ENCODE peak calls at places on chromosomes 12 and 14, in ten cellular contexts. X is Peyer's patch, G is body of pancreas, N is upper lobe of right lung, L is DND-41, Q is tibial artery, C is brain microvascular endothelial cell, I is adrenal gland, R is lower lobe of right lung, H is hepatocyte. S is an unnamed sample. For H3K27me3, the result is how much of the 10 kb centered on the place peaks cover.

GRCh38 chr12:83092101-83092500 is 405.4 kb downstream of the TMTC2 start:
- DNase-seq in X (no peak), G (no peak), N (no peak), L (no peak), Q (no peak), C (no peak), I (no peak), R (no peak), H (no peak), S (no peak)

GRCh38 chr12:116455540-116456306 is 103.5 kb upstream of the MAP1LC3B2 start:
- DNase-seq in X (peak), G (peak), N (no peak), L (no peak), Q (peak), C (peak), I (peak), R (no peak), H (peak), S (no peak)

GRCh38 chr12:10030446-10030845 is at the start of gene CLEC9A:
- DNase-seq in X (no peak), G (no peak), N (no peak), L (no peak), Q (no peak), C (no peak), I (no peak), R (no peak), H (no peak), S (no peak)

GRCh38 chr14:64234877-64235651 is 59.1 kb downstream of the ESR2 start:
- DNase-seq in X (peak), G (no peak), N (no peak), L (no peak), Q (no peak), C (peak), I (peak), R (no peak), H (no peak), S (peak)

GRCh38 chr12:122871851-122872785 is 23.8 kb downstream of the VPS37B start:
- DNase-seq in X (peak), G (no peak), N (no peak), L (no peak), Q (peak), C (peak), I (peak), R (peak), H (peak), S (no peak)

GRCh38 chr12:12839003-12839395 is 25.9 kb downstream of the DDX47 start:
- DNase-seq in X (no peak), G (no peak), N (no peak), L (no peak), Q (no peak), C (no peak), I (no peak), R (no peak), H (no peak), S (no peak)

GRCh38 chr14:100376751-100377171 is 53.6 kb downstream of the SLC25A47 start:
- DNase-seq in X (no peak), G (no peak), N (no peak), L (no peak), Q (no peak), C (no peak), I (no peak), R (no peak), H (peak), S (no peak)

GRCh38 chr12:22668441-22668840 is 43.5 kb downstream of the ETNK1 start:
- DNase-seq in X (no peak), G (no peak), N (no peak), L (no peak), Q (no peak), C (no peak), I (no peak), R (peak), H (no peak), S (no peak)

GRCh38 chr14:31944256-31945073 is 132.6 kb upstream of the ARHGAP5 start:
- DNase-seq in X (peak), G (no peak), N (no peak), L (no peak), Q (no peak), C (no peak), I (no peak), R (no peak), H (peak), S (peak)

GRCh38 chr12:1796515-1797010 is 23.8 kb upstream of the LRTM2 start:
- DNase-seq in X (peak), G (peak), N (peak), L (no peak), Q (peak), C (no peak), I (peak), R (peak), H (no peak), S (no peak)

GRCh38 chr14:36666416-36667206 is 5.0 kb downstream of the PAX9 start:
- DNase-seq in X (no peak), G (no peak), N (no peak), L (no peak), Q (no peak), C (no peak), I (no peak), R (no peak), H (no peak), S (no peak)

GRCh38 chr14:36662543-36663403 is 1.1 kb downstream of the PAX9 start:
- DNase-seq in X (no peak), G (no peak), N (no peak), L (no peak), Q (peak), C (no peak), I (no peak), R (no peak), H (no peak), S (no peak)

GRCh38 chr14:36663404-36664321 is 2.0 kb downstream of the PAX9 start:
- DNase-seq in X (no peak), G (no peak), N (no peak), L (no peak), Q (no peak), C (no peak), I (no peak), R (no peak), H (no peak), S (no peak)

GRCh38 chr14:36665887-36666415 is 4.3 kb downstream of the PAX9 start:
- DNase-seq in X (no peak), G (no peak), N (no peak), L (no peak), Q (no peak), C (no peak), I (no peak), R (no peak), H (no peak), S (no peak)

GRCh38 chr14:36664322-36665193 is 2.9 kb downstream of the PAX9 start:
- DNase-seq in X (no peak), G (no peak), N (no peak), L (no peak), Q (no peak), C (no peak), I (no peak), R (no peak), H (no peak), S (no peak)
- H3K4me3 ChIP-seq in X (no peak), G (no peak), N (peak), L (no peak), Q (peak), C (no peak), I (no peak), R (peak), H (no peak), S (no peak)

GRCh38 chr12:57726884-57727757 is 11.4 kb downstream of the AGAP2 start:
- DNase-seq in X (no peak), G (peak), N (peak), L (no peak), Q (no peak), C (no peak), I (peak), R (peak), H (peak), S (no peak)
- H3K27me3 ChIP-seq in X (under half), G (under half), N (under half), L (under half), Q (under half), C (under half), I (under half), R (under half), H (half or more), S (under half)

GRCh38 chr12:66942741-66943465 is 264.0 kb upstream of the GRIP1 start:
- DNase-seq in X (no peak), G (no peak), N (no peak), L (no peak), Q (no peak), C (no peak), I (no peak), R (no peak), H (no peak), S (no peak)
- TF ChIP-seq CTCF in X (no peak), G (no peak), N (no peak), L (no peak), Q (no peak), C (peak), I (no peak), R (no peak), H (no peak), S (no peak)

GRCh38 chr12:46432325-46432724 is 59.8 kb upstream of the SLC38A2 start:
- DNase-seq in X (no peak), G (no peak), N (no peak), L (no peak), Q (no peak), C (no peak), I (no peak), R (no peak), H (no peak), S (no peak)
- H3K4me3 ChIP-seq in X (no peak), G (no peak), N (no peak), L (no peak), Q (no peak), C (no peak), I (no peak), R (no peak), H (no peak), S (no peak)

DNA sequence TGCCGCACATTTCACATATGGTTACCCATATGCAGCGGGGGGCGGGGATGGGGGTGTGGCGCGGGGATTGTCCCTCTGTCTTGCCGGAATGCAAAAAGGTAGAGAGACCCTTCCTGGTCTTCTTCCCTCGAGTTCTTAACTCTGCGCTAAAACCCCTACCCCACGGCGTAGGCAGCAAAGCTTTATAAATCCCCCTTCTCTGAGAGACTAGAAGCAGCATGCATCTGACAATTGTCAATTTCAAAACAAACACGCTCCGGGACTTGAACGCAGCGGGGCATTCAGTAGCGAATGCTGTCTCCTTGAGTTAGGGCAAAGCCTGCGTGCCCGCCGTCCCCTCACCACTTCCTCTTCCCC is 1.8 kb downstream of the PRMT8 start:
- DNase-seq in X (no peak), G (no peak), N (no peak), L (no peak), Q (no peak), C (no peak), I (no peak), R (no peak), H (no peak), S (no peak)
- H3K27me3 ChIP-seq in X (under half), G (under half), N (half or more), L (under half), Q (under half), C (half or more), I (half or more), R (half or more), H (half or more), S (under half)

GRCh38 chr12:46149905-46150304 is 118.9 kb downstream of the SLC38A1 start:
- DNase-seq in X (no peak), G (no peak), N (no peak), L (no peak), Q (no peak), C (no peak), I (no peak), R (no peak), H (no peak), S (no peak)

GRCh38 chr12:46150735-46151134 is 118.1 kb downstream of the SLC38A1 start:
- DNase-seq in X (no peak), G (no peak), N (no peak), L (no peak), Q (no peak), C (no peak), I (no peak), R (no peak), H (no peak), S (no peak)

GRCh38 chr12:46154221-46154975 is 114.4 kb downstream of the SLC38A1 start:
- DNase-seq in X (no peak), G (no peak), N (no peak), L (no peak), Q (no peak), C (peak), I (no peak), R (no peak), H (peak), S (no peak)

GRCh38 chr12:46152456-46152855 is 116.4 kb downstream of the SLC38A1 start:
- DNase-seq in X (no peak), G (no peak), N (no peak), L (no peak), Q (no peak), C (no peak), I (no peak), R (no peak), H (no peak), S (no peak)

GRCh38 chr12:46153267-46153872 is 115.5 kb downstream of the SLC38A1 start:
- DNase-seq in X (no peak), G (no peak), N (no peak), L (no peak), Q (no peak), C (no peak), I (no peak), R (no peak), H (peak), S (no peak)
- TF ChIP-seq CTCF in X (peak), G (peak), N (peak), L (peak), Q (peak), C (peak), I (peak), R (peak), H (peak), S (peak)

GRCh38 chr12:54004063-54004840 is 4.3 kb downstream of the HOXC9 start:
- DNase-seq in X (no peak), G (no peak), N (no peak), L (no peak), Q (no peak), C (no peak), I (no peak), R (no peak), H (no peak), S (no peak)
- H3K4me3 ChIP-seq in X (no peak), G (no peak), N (no peak), L (no peak), Q (peak), C (no peak), I (no peak), R (no peak), H (no peak), S (no peak)

GRCh38 chr14:60505448-60505847 is 3.5 kb upstream of the SIX6 start:
- DNase-seq in X (no peak), G (no peak), N (no peak), L (no peak), Q (no peak), C (no peak), I (no peak), R (no peak), H (no peak), S (no peak)
- H3K27me3 ChIP-seq in X (under half), G (under half), N (half or more), L (under half), Q (under half), C (half or more), I (half or more), R (half or more), H (half or more), S (under half)

GRCh38 chr14:74550071-74550470 is 56.5 kb downstream of the ISCA2 start:
- DNase-seq in X (no peak), G (no peak), N (no peak), L (no peak), Q (no peak), C (no peak), I (no peak), R (no peak), H (no peak), S (no peak)
- TF ChIP-seq CTCF in X (no peak), G (no peak), N (no peak), L (no peak), Q (no peak), C (no peak), I (no peak), R (no peak), H (no peak), S (no peak)

S was measured in GM06990.